ENCODE peak calls at places on chromosomes 6 and 20, in five cellular contexts. B is tibial nerve, E is body of pancreas, T is psoas muscle, A is pancreas. O is an unnamed sample.

GRCh38 chr6:4008324-4009047 is 70.5 kb downstream of the FAM217A start:
- DNase-seq in B (no peak), E (no peak), T (no peak), A (no peak), O (peak)

GRCh38 chr20:24768226-24768625 is 180.8 kb upstream of the CST7 start:
- DNase-seq in B (no peak), E (no peak), T (no peak), A (no peak), O (no peak)

GRCh38 chr6:81769834-81770233 is 17.4 kb upstream of the TENT5A start:
- DNase-seq in B (no peak), E (no peak), T (no peak), A (no peak), O (no peak)

GRCh38 chr20:51404297-51405060 is 138.0 kb downstream of the NFATC2 start:
- DNase-seq in B (no peak), E (peak), T (no peak), A (no peak), O (no peak)

GRCh38 chr6:3340891-3341290 is 82.1 kb downstream of the PSMG4 start:
- DNase-seq in B (no peak), E (no peak), T (no peak), A (no peak), O (no peak)

GRCh38 chr6:168411130-168411529 is 29.9 kb upstream of the SMOC2 start:
- DNase-seq in B (no peak), E (no peak), T (no peak), A (no peak), O (no peak)

GRCh38 chr6:121847806-121848522 is 412.5 kb downstream of the GJA1 start:
- DNase-seq in B (no peak), E (no peak), T (no peak), A (no peak), O (no peak)

GRCh38 chr6:168372871-168373270 is 53.3 kb upstream of the DACT2 start:
- DNase-seq in B (no peak), E (no peak), T (no peak), A (no peak), O (no peak)

GRCh38 chr6:112096901-112097300 is 9.5 kb downstream of the FAM229B start:
- DNase-seq in B (no peak), E (no peak), T (no peak), A (no peak), O (no peak)

GRCh38 chr6:28729501-28730402 is 194.0 kb downstream of the TRIM27 start:
- DNase-seq in B (no peak), E (no peak), T (no peak), A (no peak), O (no peak)

GRCh38 chr20:34859367-34859766 is 13.3 kb downstream of the GGT7 start:
- DNase-seq in B (no peak), E (no peak), T (no peak), A (peak), O (no peak)

GRCh38 chr6:148608211-148608951 is 138.4 kb upstream of the UST start:
- DNase-seq in B (no peak), E (no peak), T (no peak), A (no peak), O (no peak)

GRCh38 chr6:46876126-46876525 is 45.6 kb downstream of the ADGRF5 start:
- DNase-seq in B (no peak), E (peak), T (no peak), A (peak), O (no peak)

GRCh38 chr6:12010635-12011275 is 1.4 kb upstream of the HIVEP1 start:
- DNase-seq in B (peak), E (peak), T (peak), A (peak), O (no peak)

GRCh38 chr6:161353208-161353613 is 79.3 kb upstream of the AGPAT4 start:
- DNase-seq in B (no peak), E (peak), T (no peak), A (no peak), O (no peak)

GRCh38 chr20:50380697-50381040 is 129.5 kb upstream of the PTPN1 start:
- DNase-seq in B (no peak), E (peak), T (no peak), A (peak), O (no peak)
- TF ChIP-seq CTCF in B (peak), E (peak), T (peak), A (peak), O (peak)

DNA sequence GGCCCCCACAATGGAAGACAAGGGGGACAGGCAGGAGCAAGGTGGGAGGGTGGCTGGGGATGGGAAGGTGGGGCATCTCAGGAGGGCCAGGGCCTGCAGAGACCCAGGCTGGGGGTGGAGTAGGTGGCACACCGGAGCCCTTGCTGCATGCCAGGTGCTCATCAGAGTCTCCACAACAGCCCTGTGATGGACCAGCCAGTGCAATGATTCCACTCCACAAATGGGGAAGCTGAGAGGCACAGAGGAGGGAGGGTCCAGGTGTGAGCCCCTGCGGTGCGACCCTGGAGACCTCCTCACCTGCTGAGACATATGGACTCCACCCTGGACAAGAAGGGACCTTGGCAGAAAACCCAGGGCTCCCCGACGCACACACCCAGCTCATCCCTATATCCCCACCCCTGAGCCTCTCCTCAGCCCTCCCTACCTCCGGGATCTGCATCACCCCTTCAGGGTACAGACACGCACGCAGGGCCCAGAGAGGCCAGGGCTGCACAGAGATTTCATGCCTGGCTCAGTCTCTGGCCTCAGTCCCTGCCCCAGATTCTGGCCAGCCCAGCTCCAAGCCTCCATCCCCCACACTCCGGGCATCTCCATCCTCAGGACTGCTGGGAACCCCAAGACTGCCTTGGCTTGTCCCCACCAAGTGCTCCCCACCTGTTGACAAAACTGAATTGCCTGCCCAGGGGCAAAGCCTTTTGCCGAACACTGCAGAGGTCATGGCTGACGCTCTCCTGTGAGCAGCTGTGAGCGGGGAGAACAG is 7.1 kb upstream of the GRM4 start:
- DNase-seq in B (no peak), E (no peak), T (no peak), A (no peak), O (no peak)
- H3K27ac ChIP-seq in B (no peak), E (no peak), T (no peak), A (no peak), O (no peak)

DNA sequence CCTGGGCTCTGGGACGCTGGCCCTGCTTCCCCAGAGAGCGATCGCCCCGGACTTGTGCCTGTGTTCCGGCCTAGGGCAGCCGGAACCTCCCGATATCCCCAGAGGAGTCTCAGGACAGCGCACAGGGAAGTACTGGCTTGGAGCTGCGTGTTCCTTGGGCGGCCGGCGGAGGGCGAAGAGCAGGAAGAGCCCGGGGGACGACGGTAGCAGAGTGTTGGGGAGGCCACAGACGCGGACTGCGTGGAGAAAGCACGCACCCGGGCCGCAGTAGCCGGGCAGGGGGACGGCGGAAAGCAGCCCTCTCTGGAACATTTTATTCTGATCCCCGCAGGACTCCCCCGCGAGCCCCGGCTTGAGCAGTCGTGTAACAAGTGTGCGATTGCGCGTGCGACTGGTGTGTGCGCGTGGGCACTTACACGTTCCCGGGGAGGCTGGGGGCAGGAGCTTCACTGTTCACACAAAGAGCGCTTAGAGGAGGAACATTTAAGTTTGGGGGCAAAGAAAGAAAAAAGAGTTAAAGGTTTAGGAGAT is 36.1 kb downstream of the NCR2 start:
- DNase-seq in B (no peak), E (peak), T (no peak), A (peak), O (peak)
- H3K4me3 ChIP-seq in B (peak), E (no peak), T (peak), A (no peak), O (peak)

GRCh38 chr20:46269372-46269771 is 38.9 kb downstream of the CDH22 start:
- DNase-seq in B (no peak), E (no peak), T (no peak), A (no peak), O (no peak)

GRCh38 chr20:46268662-46269061 is 39.6 kb downstream of the CDH22 start:
- DNase-seq in B (no peak), E (no peak), T (no peak), A (no peak), O (no peak)

GRCh38 chr20:46265539-46265938 is 42.8 kb downstream of the CDH22 start:
- DNase-seq in B (no peak), E (no peak), T (no peak), A (no peak), O (no peak)

GRCh38 chr20:46267108-46267820 is 41.0 kb downstream of the CDH22 start:
- DNase-seq in B (no peak), E (no peak), T (no peak), A (no peak), O (no peak)

GRCh38 chr20:46268131-46268611 is 40.1 kb downstream of the CDH22 start:
- DNase-seq in B (no peak), E (no peak), T (no peak), A (no peak), O (no peak)
- TF ChIP-seq CTCF in B (no peak), E (no peak), T (no peak), A (no peak), O (no peak)

O was measured in AG04450.